ENCODE peak calls at places on chromosomes 6 and 20, in eight cellular contexts. T is CD14-positive monocyte, K is psoas muscle, V is PC-9, P is MM.1S, E is GM23338, R is MCF 10A, M is choroid plexus epithelial cell. Q is an unnamed sample.

GRCh38 chr6:98845201-98846020 is 11.0 kb downstream of the POU3F2 start:
- DNase-seq in T (no peak), K (peak), V (peak), P (peak), E (peak), R (peak), M (peak), Q (peak)

GRCh38 chr20:23048283-23049200 is 930 bp downstream of the THBD start:
- DNase-seq in T (peak), K (peak), V (peak), P (no peak), E (peak), R (no peak), M (peak), Q (peak)

GRCh38 chr6:150129616-150130505 is 13.0 kb upstream of the PPP1R14C start:
- DNase-seq in T (no peak), K (no peak), V (no peak), P (no peak), E (no peak), R (no peak), M (no peak), Q (no peak)

GRCh38 chr6:474454-475185 is 83.1 kb downstream of the IRF4 start:
- DNase-seq in T (no peak), K (no peak), V (no peak), P (peak), E (no peak), R (no peak), M (peak), Q (no peak)

GRCh38 chr20:23092409-23092756 is 6.3 kb upstream of the CD93 start:
- DNase-seq in T (no peak), K (no peak), V (no peak), P (no peak), E (no peak), R (no peak), M (peak), Q (peak)

GRCh38 chr6:17352302-17352701 is 41.1 kb upstream of the CAP2 start:
- DNase-seq in T (no peak), K (no peak), V (no peak), P (no peak), E (no peak), R (peak), M (peak), Q (no peak)

GRCh38 chr6:149904661-149905370 is 6.9 kb upstream of the RAET1E start:
- DNase-seq in T (no peak), K (peak), V (no peak), P (no peak), E (no peak), R (no peak), M (no peak), Q (no peak)

GRCh38 chr6:76684881-76685280 is 612.4 kb upstream of the IMPG1 start:
- DNase-seq in T (no peak), K (no peak), V (no peak), P (no peak), E (peak), R (no peak), M (peak), Q (peak)

GRCh38 chr6:1027795-1028569 is 283.9 kb upstream of the FOXQ1 start:
- DNase-seq in T (no peak), K (no peak), V (no peak), P (no peak), E (peak), R (no peak), M (peak), Q (no peak)

GRCh38 chr6:21187485-21187884 is 406.1 kb upstream of the SOX4 start:
- DNase-seq in T (no peak), K (no peak), V (no peak), P (no peak), E (no peak), R (no peak), M (no peak), Q (no peak)

GRCh38 chr6:88865275-88865674 is 98.1 kb downstream of the RNGTT start:
- DNase-seq in T (no peak), K (no peak), V (no peak), P (no peak), E (no peak), R (no peak), M (no peak), Q (no peak)

GRCh38 chr6:14950103-14950969 is 295.5 kb upstream of the JARID2 start:
- DNase-seq in T (no peak), K (no peak), V (no peak), P (no peak), E (no peak), R (no peak), M (no peak), Q (no peak)

GRCh38 chr6:29589423-29590048 is 4.6 kb downstream of the OR2H2 start:
- DNase-seq in T (no peak), K (no peak), V (peak), P (peak), E (peak), R (peak), M (peak), Q (peak)

GRCh38 chr6:149405823-149406765 is 6.0 kb downstream of the SUMO4 start:
- DNase-seq in T (no peak), K (no peak), V (no peak), P (no peak), E (no peak), R (peak), M (peak), Q (peak)

GRCh38 chr6:1575213-1576041 is 34.3 kb upstream of the FOXC1 start:
- DNase-seq in T (no peak), K (no peak), V (no peak), P (no peak), E (no peak), R (no peak), M (peak), Q (peak)

GRCh38 chr20:53800883-53801604 is 207.4 kb upstream of the ZNF217 start:
- DNase-seq in T (no peak), K (no peak), V (no peak), P (no peak), E (no peak), R (no peak), M (no peak), Q (no peak)

GRCh38 chr20:62355527-62356142 is 11.5 kb downstream of the LAMA5 start:
- DNase-seq in T (no peak), K (peak), V (peak), P (no peak), E (no peak), R (peak), M (peak), Q (peak)

GRCh38 chr20:50762045-50762422 is 30.7 kb downstream of the PARD6B start:
- DNase-seq in T (no peak), K (no peak), V (no peak), P (no peak), E (no peak), R (no peak), M (no peak), Q (peak)

GRCh38 chr6:160395187-160395586 is 47.0 kb downstream of the SLC22A3 start:
- DNase-seq in T (no peak), K (no peak), V (no peak), P (no peak), E (no peak), R (no peak), M (peak), Q (no peak)

GRCh38 chr20:57526067-57526884 is 1.3 kb upstream of the CTCFL start:
- DNase-seq in T (no peak), K (no peak), V (no peak), P (no peak), E (peak), R (no peak), M (no peak), Q (no peak)

GRCh38 chr20:23588434-23589403 is 17.0 kb downstream of the CST9 start:
- DNase-seq in T (no peak), K (no peak), V (no peak), P (no peak), E (peak), R (no peak), M (no peak), Q (no peak)

GRCh38 chr6:82268301-82268846 is 20.8 kb upstream of the IBTK start:
- DNase-seq in T (no peak), K (no peak), V (no peak), P (no peak), E (no peak), R (no peak), M (no peak), Q (peak)

GRCh38 chr6:37807656-37808055 is 11.9 kb upstream of the ZFAND3 start:
- DNase-seq in T (no peak), K (peak), V (no peak), P (no peak), E (peak), R (no peak), M (no peak), Q (no peak)

GRCh38 chr6:30544666-30545272 is 11.5 kb downstream of the GNL1 start:
- DNase-seq in T (no peak), K (no peak), V (no peak), P (peak), E (peak), R (peak), M (peak), Q (peak)

GRCh38 chr6:159400806-159401205 is 231.6 kb downstream of the FNDC1 start:
- DNase-seq in T (no peak), K (no peak), V (no peak), P (no peak), E (no peak), R (no peak), M (no peak), Q (no peak)

GRCh38 chr6:6515691-6516607 is 72.6 kb upstream of the LY86 start:
- DNase-seq in T (no peak), K (no peak), V (no peak), P (no peak), E (no peak), R (no peak), M (no peak), Q (no peak)

GRCh38 chr6:131453803-131454202 is 119.2 kb upstream of the ARG1 start:
- DNase-seq in T (no peak), K (no peak), V (no peak), P (no peak), E (no peak), R (no peak), M (no peak), Q (no peak)

GRCh38 chr6:30814137-30815084 is 69.9 kb upstream of the DDR1 start:
- DNase-seq in T (peak), K (no peak), V (peak), P (no peak), E (no peak), R (peak), M (peak), Q (peak)

GRCh38 chr20:58746551-58747399 is 54.2 kb downstream of the NPEPL1 start:
- DNase-seq in T (no peak), K (no peak), V (no peak), P (no peak), E (no peak), R (no peak), M (no peak), Q (no peak)

GRCh38 chr20:752263-752662 is 16.0 kb downstream of the SLC52A3 start:
- DNase-seq in T (no peak), K (no peak), V (no peak), P (no peak), E (no peak), R (no peak), M (no peak), Q (no peak)

GRCh38 chr6:85670573-85670972 is 27.9 kb upstream of the SYNCRIP start:
- DNase-seq in T (no peak), K (no peak), V (no peak), P (no peak), E (peak), R (peak), M (peak), Q (peak)

GRCh38 chr6:143146186-143146831 is 85.6 kb downstream of the AIG1 start:
- DNase-seq in T (no peak), K (no peak), V (no peak), P (no peak), E (no peak), R (no peak), M (no peak), Q (no peak)

GRCh38 chr20:14193443-14193842 is 144.0 kb downstream of the FLRT3 start:
- DNase-seq in T (no peak), K (no peak), V (no peak), P (no peak), E (peak), R (no peak), M (no peak), Q (no peak)

GRCh38 chr6:107646176-107646575 is 156.3 kb downstream of the SOBP start:
- DNase-seq in T (no peak), K (peak), V (peak), P (no peak), E (no peak), R (no peak), M (no peak), Q (peak)

GRCh38 chr6:51430610-51431009 is 611.9 kb downstream of the TFAP2B start:
- DNase-seq in T (no peak), K (no peak), V (no peak), P (no peak), E (no peak), R (no peak), M (no peak), Q (no peak)

DNA sequence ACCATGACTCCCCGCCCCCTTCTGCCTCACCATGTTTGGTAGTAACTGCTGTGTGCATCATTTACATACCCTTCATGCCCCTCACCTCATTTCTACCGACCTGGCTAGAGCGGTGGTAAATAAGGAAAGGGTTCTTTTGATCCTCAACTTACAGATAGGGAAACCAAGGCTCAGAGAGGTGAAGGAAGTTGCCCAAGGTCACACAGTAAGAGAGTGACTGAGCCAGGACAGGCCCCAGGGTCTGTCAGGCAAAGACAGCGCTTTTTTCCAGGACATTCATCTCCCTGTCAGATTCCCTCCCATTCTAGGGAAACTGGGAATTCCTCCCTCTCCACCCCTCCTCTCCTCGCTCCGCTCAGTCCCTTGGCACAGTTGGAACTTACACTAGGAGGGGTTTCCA is 1.9 kb downstream of the VSTM2L start:
- DNase-seq in T (no peak), K (no peak), V (no peak), P (no peak), E (no peak), R (no peak), M (no peak), Q (no peak)
- TF ChIP-seq CTCF in T (no peak), K (no peak), V (no peak), P (no peak), E (no peak), R (no peak), M (no peak), Q (no peak)

GRCh38 chr6:100472674-100473073 is 8.0 kb upstream of the SIM1 start:
- DNase-seq in T (no peak), K (no peak), V (peak), P (peak), E (peak), R (peak), M (no peak), Q (peak)
- TF ChIP-seq CTCF in T (no peak), K (no peak), V (peak), P (no peak), E (no peak), R (no peak), M (no peak), Q (no peak)

DNA sequence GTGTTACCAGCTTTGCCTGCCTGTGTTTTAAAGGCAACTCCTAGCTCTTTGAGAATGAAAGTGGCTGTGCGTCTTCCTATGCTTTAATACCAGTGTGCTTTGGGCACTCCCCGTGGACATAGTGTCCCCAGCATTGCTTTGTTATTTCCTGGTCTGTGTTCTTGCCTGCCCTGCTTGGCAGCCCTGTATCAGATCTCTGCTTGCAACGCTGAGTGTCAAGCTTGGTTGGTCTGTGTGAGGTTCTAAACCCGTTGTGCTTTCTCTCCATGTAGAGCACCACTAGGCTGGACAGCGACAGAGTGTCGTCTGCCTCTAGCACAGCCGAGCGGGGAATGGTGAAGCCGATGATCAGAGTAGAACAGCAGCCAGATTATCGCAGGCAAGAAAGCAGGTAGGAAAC is 80.2 kb downstream of the AFDN start:
- DNase-seq in T (no peak), K (peak), V (no peak), P (no peak), E (peak), R (no peak), M (peak), Q (no peak)
- TF ChIP-seq CTCF in T (no peak), K (no peak), V (no peak), P (no peak), E (no peak), R (no peak), M (no peak), Q (no peak)

GRCh38 chr20:63956664-63957003 is 418 bp upstream of the UCKL1 start:
- DNase-seq in T (no peak), K (no peak), V (no peak), P (no peak), E (no peak), R (no peak), M (no peak), Q (no peak)

GRCh38 chr20:63953764-63954429 is 2.3 kb downstream of the UCKL1 start:
- DNase-seq in T (no peak), K (no peak), V (no peak), P (no peak), E (no peak), R (no peak), M (no peak), Q (no peak)

GRCh38 chr20:63957004-63957689 is 931 bp upstream of the UCKL1 start:
- DNase-seq in T (no peak), K (peak), V (peak), P (peak), E (peak), R (peak), M (peak), Q (peak)

GRCh38 chr20:63955846-63956663 is at the start of gene UCKL1:
- DNase-seq in T (peak), K (peak), V (peak), P (peak), E (peak), R (peak), M (peak), Q (peak)

GRCh38 chr20:63955281-63955845 is 853 bp downstream of the UCKL1 start:
- DNase-seq in T (no peak), K (no peak), V (peak), P (no peak), E (peak), R (peak), M (no peak), Q (no peak)
- TF ChIP-seq CTCF in T (peak), K (peak), V (peak), P (peak), E (peak), R (no peak), M (no peak), Q (no peak)

Q was measured in fibroblast of mammary gland.